ENCODE peak calls at places on chromosomes 3 and 15, in four cellular contexts. One of them, this sample, is unnamed.

GRCh38 chr3:89577517-89578252 is 470.3 kb downstream of the EPHA3 start:
- DNase-seq in right atrium auricular region: no peak
- DNase-seq in Kasumi-1: no peak
- DNase-seq in activated CD8-positive, alpha-beta memory T cell treated with anti-CD3 and anti-CD28 coated beads, Interleukin-2, amount 10 ng/mL, durations not matched to agents 7 days and 5 days: no peak
- DNase-seq in this sample: no peak

GRCh38 chr15:89751748-89752147 is 699 bp upstream of the MESP1 start:
- DNase-seq in Kasumi-1: no peak
- DNase-seq in right atrium auricular region: no peak
- DNase-seq in activated CD8-positive, alpha-beta memory T cell treated with anti-CD3 and anti-CD28 coated beads, Interleukin-2, amount 10 ng/mL, durations not matched to agents 7 days and 5 days: no peak
- DNase-seq in this sample: no peak

GRCh38 chr3:39289107-39289506 is 9.3 kb upstream of the CX3CR1 start:
- DNase-seq in activated CD8-positive, alpha-beta memory T cell treated with anti-CD3 and anti-CD28 coated beads, Interleukin-2, amount 10 ng/mL, durations not matched to agents 7 days and 5 days: no peak
- DNase-seq in Kasumi-1: no peak
- DNase-seq in right atrium auricular region: no peak
- DNase-seq in this sample: no peak

GRCh38 chr15:77915261-77915960 is 162.1 kb downstream of the TBC1D2B start:
- DNase-seq in activated CD8-positive, alpha-beta memory T cell treated with anti-CD3 and anti-CD28 coated beads, Interleukin-2, amount 10 ng/mL, durations not matched to agents 7 days and 5 days: peak
- DNase-seq in right atrium auricular region: no peak
- DNase-seq in Kasumi-1: no peak
- DNase-seq in this sample: peak

GRCh38 chr15:89898628-89899302 is 5.0 kb upstream of the AP3S2 start:
- DNase-seq in right atrium auricular region: no peak
- DNase-seq in Kasumi-1: peak
- DNase-seq in activated CD8-positive, alpha-beta memory T cell treated with anti-CD3 and anti-CD28 coated beads, Interleukin-2, amount 10 ng/mL, durations not matched to agents 7 days and 5 days: peak
- DNase-seq in this sample: no peak

GRCh38 chr15:76913737-76914136 is 8.6 kb upstream of the SCAPER start:
- DNase-seq in right atrium auricular region: no peak
- DNase-seq in Kasumi-1: no peak
- DNase-seq in activated CD8-positive, alpha-beta memory T cell treated with anti-CD3 and anti-CD28 coated beads, Interleukin-2, amount 10 ng/mL, durations not matched to agents 7 days and 5 days: no peak
- DNase-seq in this sample: no peak

GRCh38 chr3:71566776-71567175 is 16.8 kb downstream of the FOXP1 start:
- DNase-seq in Kasumi-1: no peak
- DNase-seq in right atrium auricular region: no peak
- DNase-seq in activated CD8-positive, alpha-beta memory T cell treated with anti-CD3 and anti-CD28 coated beads, Interleukin-2, amount 10 ng/mL, durations not matched to agents 7 days and 5 days: no peak
- DNase-seq in this sample: no peak

GRCh38 chr3:197593046-197593380 is 37.2 kb upstream of the BDH1 start:
- DNase-seq in Kasumi-1: no peak
- DNase-seq in activated CD8-positive, alpha-beta memory T cell treated with anti-CD3 and anti-CD28 coated beads, Interleukin-2, amount 10 ng/mL, durations not matched to agents 7 days and 5 days: no peak
- DNase-seq in right atrium auricular region: no peak
- DNase-seq in this sample: no peak

GRCh38 chr15:84886211-84886983 is 1.9 kb downstream of the SLC28A1 start:
- DNase-seq in Kasumi-1: no peak
- DNase-seq in activated CD8-positive, alpha-beta memory T cell treated with anti-CD3 and anti-CD28 coated beads, Interleukin-2, amount 10 ng/mL, durations not matched to agents 7 days and 5 days: no peak
- DNase-seq in right atrium auricular region: no peak
- DNase-seq in this sample: no peak

GRCh38 chr3:186536883-186537553 is 7.2 kb downstream of the CRYGS start:
- DNase-seq in Kasumi-1: peak
- DNase-seq in right atrium auricular region: no peak
- DNase-seq in activated CD8-positive, alpha-beta memory T cell treated with anti-CD3 and anti-CD28 coated beads, Interleukin-2, amount 10 ng/mL, durations not matched to agents 7 days and 5 days: no peak
- DNase-seq in this sample: no peak

GRCh38 chr3:134252766-134253165 is 2.1 kb upstream of the RYK start:
- DNase-seq in activated CD8-positive, alpha-beta memory T cell treated with anti-CD3 and anti-CD28 coated beads, Interleukin-2, amount 10 ng/mL, durations not matched to agents 7 days and 5 days: no peak
- DNase-seq in Kasumi-1: no peak
- DNase-seq in right atrium auricular region: no peak
- DNase-seq in this sample: no peak

GRCh38 chr15:91973481-91973880 is 120.0 kb downstream of the SLCO3A1 start:
- DNase-seq in activated CD8-positive, alpha-beta memory T cell treated with anti-CD3 and anti-CD28 coated beads, Interleukin-2, amount 10 ng/mL, durations not matched to agents 7 days and 5 days: no peak
- DNase-seq in Kasumi-1: no peak
- DNase-seq in right atrium auricular region: no peak
- DNase-seq in this sample: no peak

GRCh38 chr3:43248194-43248593 is 38.1 kb upstream of the SNRK start:
- DNase-seq in Kasumi-1: no peak
- DNase-seq in activated CD8-positive, alpha-beta memory T cell treated with anti-CD3 and anti-CD28 coated beads, Interleukin-2, amount 10 ng/mL, durations not matched to agents 7 days and 5 days: no peak
- DNase-seq in right atrium auricular region: no peak
- DNase-seq in this sample: no peak

GRCh38 chr3:102529452-102529851 is 94.6 kb downstream of the ZPLD1 start:
- DNase-seq in Kasumi-1: peak
- DNase-seq in right atrium auricular region: no peak
- DNase-seq in activated CD8-positive, alpha-beta memory T cell treated with anti-CD3 and anti-CD28 coated beads, Interleukin-2, amount 10 ng/mL, durations not matched to agents 7 days and 5 days: no peak
- DNase-seq in this sample: no peak

GRCh38 chr3:31710123-31710841 is 177.6 kb downstream of the STT3B start:
- DNase-seq in right atrium auricular region: no peak
- DNase-seq in Kasumi-1: no peak
- DNase-seq in activated CD8-positive, alpha-beta memory T cell treated with anti-CD3 and anti-CD28 coated beads, Interleukin-2, amount 10 ng/mL, durations not matched to agents 7 days and 5 days: no peak
- DNase-seq in this sample: no peak